ENCODE peak calls at places on chromosomes 5 and 9, in eight cellular contexts. U is iPS DF 6.9; K is LoVo; A is NCI-H69; R is Peyer's patch; L is activated effector memory CD4-positive, alpha-beta T cell treated with Interleukin-2 at 50 U/mL for 16 hours; O is COLO829; I is T-cell. Q is an unnamed sample.

GRCh38 chr5:8981016-8981415 is 564.9 kb downstream of the SEMA5A start:
- DNase-seq in U (no peak), K (no peak), A (no peak), R (no peak), L (no peak), O (no peak), I (no peak), Q (no peak)

GRCh38 chr9:100419166-100419565 is 7.8 kb upstream of the MSANTD3 start:
- DNase-seq in U (no peak), K (no peak), A (peak), R (no peak), L (no peak), O (no peak), I (no peak), Q (no peak)

GRCh38 chr5:127040779-127041520 is 10.6 kb upstream of the MARCHF3 start:
- DNase-seq in U (no peak), K (peak), A (peak), R (peak), L (no peak), O (no peak), I (no peak), Q (no peak)

GRCh38 chr9:99046542-99047071 is 58.3 kb upstream of the TGFBR1 start:
- DNase-seq in U (no peak), K (no peak), A (no peak), R (no peak), L (no peak), O (no peak), I (no peak), Q (no peak)

GRCh38 chr5:102792705-102793104 is 37.6 kb downstream of the PAM start:
- DNase-seq in U (no peak), K (no peak), A (peak), R (no peak), L (no peak), O (no peak), I (no peak), Q (no peak)

GRCh38 chr9:133276001-133276884 is 1.2 kb upstream of the ABO start:
- DNase-seq in U (no peak), K (no peak), A (no peak), R (no peak), L (no peak), O (no peak), I (no peak), Q (no peak)

GRCh38 chr5:137613554-137614265 is 114.6 kb upstream of the SPOCK1 start:
- DNase-seq in U (no peak), K (no peak), A (peak), R (no peak), L (no peak), O (no peak), I (no peak), Q (no peak)

GRCh38 chr9:22986556-22986955 is 539.9 kb downstream of the DMRTA1 start:
- DNase-seq in U (no peak), K (no peak), A (peak), R (no peak), L (no peak), O (no peak), I (no peak), Q (no peak)

GRCh38 chr9:6413365-6414263 is 615 bp downstream of the UHRF2 start:
- DNase-seq in U (no peak), K (peak), A (peak), R (peak), L (peak), O (no peak), I (peak), Q (no peak)

GRCh38 chr5:9835121-9835770 is 205.1 kb upstream of the TAS2R1 start:
- DNase-seq in U (no peak), K (no peak), A (peak), R (no peak), L (no peak), O (no peak), I (no peak), Q (peak)

GRCh38 chr9:6632516-6633328 is 12.8 kb downstream of the GLDC start:
- DNase-seq in U (no peak), K (peak), A (no peak), R (no peak), L (no peak), O (no peak), I (no peak), Q (no peak)

GRCh38 chr9:87850405-87850804 is 32.3 kb upstream of the SPATA31E1 start:
- DNase-seq in U (no peak), K (no peak), A (no peak), R (no peak), L (no peak), O (no peak), I (no peak), Q (no peak)

GRCh38 chr9:77678136-77678535 is 30.0 kb upstream of the GNA14 start:
- DNase-seq in U (no peak), K (no peak), A (no peak), R (no peak), L (no peak), O (no peak), I (no peak), Q (no peak)

GRCh38 chr9:109164040-109164439 is 3.0 kb downstream of the FRRS1L start:
- DNase-seq in U (no peak), K (no peak), A (no peak), R (no peak), L (no peak), O (no peak), I (no peak), Q (no peak)

GRCh38 chr5:97998946-97999345 is 774.5 kb upstream of the RGMB start:
- DNase-seq in U (no peak), K (no peak), A (no peak), R (no peak), L (no peak), O (peak), I (no peak), Q (no peak)

GRCh38 chr9:4987996-4988421 is 2.9 kb downstream of the JAK2 start:
- DNase-seq in U (peak), K (peak), A (peak), R (no peak), L (peak), O (no peak), I (peak), Q (peak)